ENCODE peak calls at places on chromosomes 13 and 19, in four cellular contexts. Z is OCI-LY7, R is mucosa of descending colon, T is Panc1. P is an unnamed sample.

GRCh38 chr13:109400192-109400591 is 386.2 kb downstream of the IRS2 start:
- DNase-seq in Z (no peak), R (peak), T (no peak), P (no peak)

GRCh38 chr13:109652536-109652935 is 133.8 kb downstream of the IRS2 start:
- DNase-seq in Z (no peak), R (no peak), T (no peak), P (peak)

GRCh38 chr19:13095934-13096890 is 6.4 kb downstream of the LYL1 start:
- DNase-seq in Z (peak), R (no peak), T (no peak), P (no peak)

GRCh38 chr13:78586706-78587105 is 16.6 kb downstream of the POU4F1 start:
- DNase-seq in Z (no peak), R (no peak), T (no peak), P (no peak)

GRCh38 chr13:73981595-73981994 is 152.6 kb downstream of the KLF12 start:
- DNase-seq in Z (no peak), R (no peak), T (no peak), P (peak)

GRCh38 chr13:84433024-84433423 is 550.8 kb upstream of the SLITRK1 start:
- DNase-seq in Z (no peak), R (no peak), T (no peak), P (peak)

GRCh38 chr13:43303040-43303729 is 279.8 kb downstream of the DNAJC15 start:
- DNase-seq in Z (peak), R (peak), T (no peak), P (peak)

GRCh38 chr13:40371531-40372125 is 294.8 kb downstream of the FOXO1 start:
- DNase-seq in Z (no peak), R (no peak), T (no peak), P (no peak)

GRCh38 chr13:23881408-23881785 is 7.8 kb downstream of the MIPEP start:
- DNase-seq in Z (no peak), R (no peak), T (no peak), P (no peak)

GRCh38 chr19:14370169-14370998 is 10.9 kb upstream of the ADGRE5 start:
- DNase-seq in Z (peak), R (no peak), T (no peak), P (no peak)

GRCh38 chr19:11737964-11738745 is 591 bp downstream of the ZNF823 start:
- DNase-seq in Z (peak), R (peak), T (no peak), P (peak)

GRCh38 chr19:39951686-39952085 is 17.3 kb upstream of the FCGBP start:
- DNase-seq in Z (no peak), R (no peak), T (no peak), P (peak)

GRCh38 chr19:46601318-46602224 is at the start of gene CALM3:
- DNase-seq in Z (peak), R (no peak), T (no peak), P (no peak)

GRCh38 chr19:42253245-42254082 is 1.5 kb downstream of the ERF start:
- DNase-seq in Z (peak), R (peak), T (no peak), P (peak)

GRCh38 chr13:31200636-31200970 is 828 bp downstream of the B3GLCT start:
- DNase-seq in Z (peak), R (peak), T (no peak), P (no peak)

GRCh38 chr13:20534038-20534608 is 8.5 kb upstream of the CRYL1 start:
- DNase-seq in Z (no peak), R (no peak), T (no peak), P (no peak)

GRCh38 chr13:33217256-33217655 is 68.3 kb downstream of the STARD13 start:
- DNase-seq in Z (no peak), R (no peak), T (no peak), P (no peak)

GRCh38 chr13:112561478-112561877 is 26.5 kb downstream of the TUBGCP3 start:
- DNase-seq in Z (no peak), R (no peak), T (no peak), P (no peak)
- H3K4me3 ChIP-seq in Z (no peak), R (no peak), T (no peak), P (no peak)

DNA sequence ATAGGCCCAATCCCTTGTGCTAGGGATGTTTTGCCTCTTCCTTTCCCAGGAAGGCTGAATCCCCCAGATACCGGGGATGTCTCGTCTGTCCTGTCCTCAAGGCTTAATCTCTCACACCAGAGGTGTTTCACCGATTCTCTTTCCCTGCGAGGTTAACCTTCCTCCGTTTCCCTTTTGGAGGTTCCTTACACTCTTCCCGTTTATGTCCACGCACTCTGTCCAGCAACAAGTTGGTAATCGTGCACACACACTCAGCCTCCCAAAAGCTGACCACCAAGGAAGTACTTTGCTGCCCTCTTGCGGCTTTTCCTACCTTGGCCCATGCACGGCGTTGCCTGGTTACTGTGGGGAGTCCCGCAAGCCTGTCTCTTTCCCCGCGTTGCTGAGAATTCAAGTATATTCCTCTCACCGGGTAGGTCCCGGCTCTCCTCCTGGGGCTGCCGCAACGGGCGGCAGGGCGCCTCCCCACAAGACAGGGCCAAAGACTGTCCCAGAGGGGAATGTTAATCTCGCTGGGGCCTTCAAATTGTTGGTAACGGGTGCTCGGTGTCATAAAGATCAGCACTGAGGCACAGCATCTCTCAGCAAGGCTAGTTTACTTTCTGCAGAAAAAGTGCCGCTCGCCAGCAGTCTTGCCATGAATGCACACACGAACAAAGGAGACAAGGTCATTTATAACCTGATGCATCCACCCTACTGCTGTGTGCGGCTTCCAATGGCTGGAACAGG is 36.7 kb upstream of the CD177 start:
- DNase-seq in Z (no peak), R (peak), T (peak), P (peak)
- TF ChIP-seq CTCF in Z (no peak), R (no peak), T (peak), P (peak)

GRCh38 chr13:44646044-44646443 is 69.9 kb upstream of the TSC22D1 start:
- DNase-seq in Z (no peak), R (no peak), T (no peak), P (no peak)

GRCh38 chr13:44649118-44649455 is 73.0 kb upstream of the TSC22D1 start:
- DNase-seq in Z (no peak), R (no peak), T (no peak), P (no peak)

GRCh38 chr13:44651209-44651608 is 75.1 kb upstream of the TSC22D1 start:
- DNase-seq in Z (no peak), R (no peak), T (no peak), P (no peak)

GRCh38 chr13:44649834-44650233 is 73.7 kb upstream of the TSC22D1 start:
- DNase-seq in Z (no peak), R (no peak), T (no peak), P (no peak)

GRCh38 chr13:44648392-44649117 is 72.4 kb upstream of the TSC22D1 start:
- DNase-seq in Z (no peak), R (no peak), T (no peak), P (peak)
- H3K4me3 ChIP-seq in Z (no peak), R (no peak), T (no peak), P (no peak)

DNA sequence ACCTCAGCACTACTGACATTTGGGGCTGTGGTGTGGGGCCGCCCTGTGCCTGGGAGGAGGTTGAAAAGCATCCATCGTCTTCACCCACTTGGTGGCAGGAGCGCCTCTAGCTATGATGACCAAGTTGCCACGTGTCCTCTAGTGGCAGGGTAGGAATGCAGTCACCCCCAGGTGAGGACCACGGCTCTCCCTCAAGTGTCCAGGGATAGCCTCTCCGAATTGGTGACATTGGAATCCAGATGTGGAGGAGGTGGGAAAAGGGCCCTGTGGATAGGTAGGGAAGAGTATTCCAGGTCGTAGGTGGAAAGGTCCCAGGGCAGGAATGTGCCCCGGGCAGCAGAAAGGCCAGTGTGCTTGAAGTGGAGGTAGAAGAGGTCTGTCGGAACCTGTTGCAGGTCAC is 37.6 kb downstream of the ARHGEF18 start:
- DNase-seq in Z (no peak), R (no peak), T (no peak), P (no peak)
- TF ChIP-seq CTCF in Z (peak), R (no peak), T (no peak), P (no peak)

DNA sequence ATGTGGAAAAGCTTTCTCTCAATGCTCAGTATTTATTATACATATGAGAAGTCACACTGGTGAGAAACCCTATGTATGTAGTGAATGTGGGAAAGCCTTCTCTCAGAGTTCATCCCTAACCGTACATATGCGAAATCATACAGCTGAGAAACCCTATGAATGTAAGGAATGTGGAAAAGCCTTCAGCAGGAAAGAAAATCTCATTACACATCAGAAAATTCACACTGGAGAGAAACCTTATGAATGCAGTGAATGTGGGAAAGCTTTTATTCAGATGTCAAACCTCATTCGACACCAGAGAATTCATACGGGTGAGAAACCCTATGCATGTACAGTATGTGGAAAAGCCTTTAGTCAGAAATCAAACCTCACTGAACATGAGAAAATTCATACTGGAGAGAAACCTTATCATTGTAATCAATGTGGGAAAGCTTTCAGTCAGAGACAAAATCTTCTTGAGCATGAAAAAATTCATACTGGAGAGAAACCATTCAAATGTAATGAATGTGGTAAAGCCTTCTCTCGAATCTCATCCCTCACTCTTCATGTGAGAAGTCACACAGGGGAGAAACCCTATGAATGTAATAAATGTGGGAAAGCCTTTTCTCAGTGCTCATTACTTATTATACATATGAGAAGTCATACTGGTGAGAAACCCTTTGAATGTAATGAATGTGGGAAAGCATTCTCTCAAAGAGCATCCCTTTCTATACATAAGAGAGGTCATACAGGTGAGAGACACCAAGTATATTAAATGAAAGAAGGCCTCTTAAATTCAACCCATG is 34.4 kb downstream of the ZNF568 start:
- DNase-seq in Z (no peak), R (no peak), T (no peak), P (peak)
- H3K4me3 ChIP-seq in Z (no peak), R (no peak), T (no peak), P (no peak)

GRCh38 chr13:61954092-61954491 is 538.4 kb upstream of the PCDH20 start:
- DNase-seq in Z (peak), R (no peak), T (peak), P (peak)
- TF ChIP-seq CTCF in Z (peak), R (no peak), T (peak), P (peak)

GRCh38 chr19:38655148-38655824 is 7.8 kb downstream of the ACTN4 start:
- DNase-seq in Z (no peak), R (no peak), T (no peak), P (peak)
- H3K4me3 ChIP-seq in Z (no peak), R (no peak), T (peak), P (no peak)

P was measured in fibroblast of mammary gland.